ENCODE peak calls at places on chromosomes 16 and 17, in five cellular contexts. U, Q, J, R and B are unnamed samples. For H3K4me1, the result is how much of the 10 kb centered on the place peaks cover.

GRCh38 chr16:2070576-2071453 is 23.0 kb downstream of the TSC2 start:
- DNase-seq in Q (no peak), J (no peak), U (no peak), R (no peak), B (no peak)

GRCh38 chr16:56264609-56264972 is 73.3 kb downstream of the GNAO1 start:
- DNase-seq in R (no peak), J (no peak), U (no peak), Q (no peak), B (no peak)

GRCh38 chr17:78200451-78200850 is 13.3 kb downstream of the AFMID start:
- DNase-seq in Q (no peak), R (no peak), U (no peak), J (no peak), B (no peak)

GRCh38 chr17:55086635-55087058 is 118.1 kb downstream of the STXBP4 start:
- DNase-seq in J (no peak), U (no peak), Q (no peak), R (no peak), B (no peak)

GRCh38 chr16:77330332-77331043 is 104.3 kb downstream of the ADAMTS18 start:
- DNase-seq in Q (no peak), U (no peak), R (no peak), J (no peak), B (no peak)

GRCh38 chr16:88941933-88942909 is 34.8 kb downstream of the CBFA2T3 start:
- DNase-seq in J (no peak), U (peak), Q (no peak), R (peak), B (no peak)

GRCh38 chr16:8832383-8833100 is 34.9 kb downstream of the PMM2 start:
- DNase-seq in J (no peak), Q (no peak), U (no peak), R (no peak), B (no peak)

GRCh38 chr16:10504404-10504885 is 76.0 kb downstream of the EMP2 start:
- DNase-seq in J (no peak), U (no peak), R (no peak), Q (no peak), B (no peak)

GRCh38 chr16:17177968-17178880 is 292.5 kb downstream of the XYLT1 start:
- DNase-seq in J (no peak), R (no peak), Q (no peak), U (no peak), B (no peak)

DNA sequence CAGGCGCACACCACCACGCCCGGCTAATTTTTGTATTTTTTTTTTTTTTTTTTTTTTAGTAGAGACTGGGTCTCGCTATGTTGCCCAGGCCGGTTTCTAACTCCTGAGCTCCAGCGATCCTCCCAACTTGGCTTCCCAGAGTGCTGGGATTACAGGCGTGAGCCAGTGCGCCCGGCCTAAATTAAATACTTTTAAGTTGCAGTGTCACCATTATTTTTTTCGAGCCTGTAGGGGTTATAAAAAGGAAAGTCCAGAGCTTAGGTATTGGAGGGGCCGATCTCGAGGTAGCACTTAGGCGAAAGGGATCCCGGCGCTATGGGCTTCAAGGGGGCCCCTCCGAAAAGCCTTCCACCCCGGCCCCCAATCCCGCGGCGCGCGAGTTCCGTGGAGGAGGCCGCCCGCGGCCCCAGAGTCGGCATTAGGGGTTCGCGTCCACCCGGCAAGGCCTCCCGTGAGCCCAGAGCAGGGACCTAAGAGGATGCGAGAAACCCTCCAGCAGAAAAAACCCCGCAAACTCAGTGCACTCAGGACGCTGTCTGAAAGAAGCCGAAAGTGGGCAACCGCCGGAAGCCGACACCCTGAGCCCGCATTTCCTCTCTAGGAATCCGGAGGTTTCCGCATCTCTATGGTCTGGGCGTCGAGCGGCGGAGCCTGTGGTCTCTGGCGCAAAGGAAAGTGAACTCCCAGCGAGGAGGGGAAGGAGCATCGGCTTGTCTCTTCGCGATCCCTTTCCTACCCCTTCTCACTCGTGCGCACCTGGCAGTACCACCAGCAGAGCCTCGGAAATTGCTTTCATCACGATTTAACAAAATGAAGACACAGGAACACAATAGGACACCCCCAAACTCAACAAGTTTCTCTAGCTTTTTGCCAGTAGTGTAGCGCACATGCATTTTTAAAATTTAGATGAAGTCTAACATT is 14.1 kb upstream of the RGS9 start:
- DNase-seq in U (peak), Q (peak), J (peak), R (peak), B (peak)
- TF ChIP-seq POLR2A in U (peak), Q (no peak), J (peak), R (no peak), B (peak)

GRCh38 chr16:50103764-50104163 is 38.0 kb downstream of the HEATR3 start:
- DNase-seq in U (no peak), Q (no peak), J (no peak), R (no peak), B (no peak)
- H3K4me1 ChIP-seq in U (under half), Q (under half), J (under half), R (under half), B (under half)

DNA sequence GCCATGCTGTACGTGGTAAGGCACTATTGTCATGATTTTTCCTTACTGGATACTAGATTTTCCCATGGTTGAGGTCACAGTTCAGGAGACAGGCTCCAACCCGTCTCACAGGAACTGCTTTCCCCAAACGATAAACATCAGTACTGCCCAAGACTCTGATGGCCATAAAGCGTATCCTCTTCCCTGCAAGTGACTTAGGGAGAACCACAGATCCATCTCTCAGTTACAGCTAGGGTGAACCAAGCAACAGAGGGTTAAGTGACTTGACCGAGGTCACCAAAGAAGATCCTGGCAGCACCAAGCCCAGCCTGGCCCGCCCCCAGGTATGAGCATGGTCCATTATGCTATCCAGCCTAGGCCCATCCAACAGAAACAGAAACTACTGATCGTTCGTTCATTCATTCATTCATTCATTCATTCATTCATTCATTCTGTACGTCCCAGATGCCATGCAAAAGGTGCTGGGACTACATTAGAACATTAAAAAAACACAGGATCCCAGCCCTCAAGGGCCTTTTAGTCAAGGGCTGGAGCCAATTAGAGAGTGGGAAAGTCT is 31.0 kb downstream of the MYH11 start:
- DNase-seq in J (no peak), Q (no peak), R (no peak), U (no peak), B (peak)
- TF ChIP-seq POLR2AphosphoS5 in J (no peak), Q (no peak), R (no peak), U (no peak), B (peak)

DNA sequence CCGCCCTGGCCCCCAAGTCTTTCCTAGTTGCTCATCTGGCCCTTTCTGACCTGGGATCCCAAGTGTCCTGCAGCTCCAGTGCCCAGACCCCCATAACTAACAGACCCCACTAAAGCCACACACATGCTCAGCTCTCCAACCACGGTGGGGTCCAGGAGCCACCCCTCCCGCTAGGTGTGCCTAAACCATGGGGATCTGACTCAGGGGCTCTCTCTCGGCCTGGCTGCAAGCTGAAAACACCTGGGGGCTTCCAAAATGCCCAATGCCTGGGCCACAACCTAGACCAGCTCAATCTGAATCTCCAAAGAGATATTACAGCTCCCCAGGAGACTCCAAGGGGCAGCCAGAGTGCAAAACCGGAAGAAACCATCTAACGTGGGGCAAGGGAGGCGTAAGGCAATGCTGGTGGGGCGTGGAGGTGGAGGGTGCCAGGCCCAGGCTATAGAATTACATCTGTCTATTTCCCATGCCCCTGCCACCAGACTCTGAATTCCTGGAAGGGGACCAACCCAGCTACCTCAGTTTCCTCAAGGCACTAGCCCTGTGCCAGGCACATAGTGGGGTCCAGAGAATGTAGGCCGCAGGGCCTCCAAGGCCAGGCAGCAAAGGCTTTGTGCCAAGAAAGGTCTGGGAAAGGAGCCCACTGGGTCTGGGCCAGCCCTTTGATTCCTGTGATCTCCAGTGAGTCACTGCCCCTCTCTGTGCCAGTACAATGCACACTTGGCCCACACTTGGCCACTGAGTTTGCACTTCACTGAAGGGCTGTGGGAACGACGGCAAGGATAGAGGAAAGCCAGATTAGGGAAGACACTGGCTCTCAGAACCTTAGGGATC is 3.3 kb downstream of the CD2BP2 start:
- DNase-seq in U (peak), R (peak), J (peak), Q (peak), B (peak)
- TF ChIP-seq POLR2A in U (no peak), R (no peak), J (no peak), Q (no peak), B (no peak)